ENCODE peak calls at places on chromosome 13, in six cellular contexts. P, N, K, F, T and M are unnamed samples.
A peak's percentile ranks its signal among the peaks of the same experiment; 100 is the strongest.

GRCh38 chr13:31476753-31477152 is 262.6 kb upstream of the RXFP2 start:
- DNase-seq in N (no peak), K (no peak), P (no peak), T (no peak), F (no peak), M (no peak)

GRCh38 chr13:102440259-102440936 is 38.5 kb upstream of the FGF14 start:
- DNase-seq in N (no peak), P (no peak), F (no peak), K (no peak), T (no peak), M (no peak)

GRCh38 chr13:92716749-92717148 is 509.9 kb upstream of the GPC6 start:
- DNase-seq in F (no peak), K (no peak), P (no peak), T (no peak), N (no peak), M (no peak)

GRCh38 chr13:70960841-70961443 is 852.7 kb upstream of the KLHL1 start:
- DNase-seq in K (no peak), P (no peak), T (no peak), F (no peak), N (no peak), M (no peak)

GRCh38 chr13:28528848-28529247 is 33.9 kb upstream of the FLT1 start:
- DNase-seq in P (no peak), K (no peak), N (no peak), F (no peak), T (no peak), M (no peak)

GRCh38 chr13:51803422-51804294 is at the start of gene DHRS12:
- DNase-seq in K (peak; percentile 75), F (peak; percentile 96), N (peak; percentile 94), T (peak; percentile 93), P (peak; percentile 95), M (peak; percentile 89)

GRCh38 chr13:45327253-45327954 is 13.6 kb downstream of the TPT1 start:
- DNase-seq in P (no peak), N (no peak), F (no peak), K (no peak), T (no peak), M (no peak)

GRCh38 chr13:59360108-59360507 is 803.6 kb downstream of the DIAPH3 start:
- DNase-seq in N (no peak), K (no peak), F (no peak), P (peak; percentile 54), T (no peak), M (peak; percentile 13)

GRCh38 chr13:43694265-43694664 is 92.5 kb downstream of the ENOX1 start:
- DNase-seq in F (no peak), K (no peak), T (no peak), P (no peak), N (no peak), M (no peak)

DNA sequence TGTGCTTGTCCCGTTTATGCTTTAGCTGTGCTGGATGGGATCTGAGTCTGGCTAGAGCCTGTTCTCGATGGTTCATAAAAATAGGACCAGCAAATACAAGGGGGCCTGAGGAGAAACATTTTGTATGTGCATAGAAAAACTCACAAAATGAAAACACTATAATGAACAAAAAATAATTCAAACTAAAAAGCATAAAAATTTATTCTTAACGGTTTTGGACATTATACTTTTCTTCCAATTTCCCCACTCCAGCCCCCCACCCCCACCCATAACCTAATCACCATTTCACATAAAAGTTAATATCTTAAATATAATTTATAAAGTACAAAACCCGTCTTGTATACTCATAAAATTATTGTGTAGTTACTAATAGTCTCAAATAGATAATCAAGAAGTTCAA is 93.7 kb downstream of the MYCBP2 start:
- DNase-seq in K (no peak), T (no peak), F (no peak), N (no peak), P (no peak), M (no peak)
- H3K36me3 ChIP-seq in K (peaks cover 5% of the 10 kb centered on the region), T (peaks cover 30% of the 10 kb centered on the region), F (peaks cover 8% of the 10 kb centered on the region), N (no peaks in the 10 kb centered on the region), P (peaks cover 5% of the 10 kb centered on the region), M (peaks cover 2% of the 10 kb centered on the region)

DNA sequence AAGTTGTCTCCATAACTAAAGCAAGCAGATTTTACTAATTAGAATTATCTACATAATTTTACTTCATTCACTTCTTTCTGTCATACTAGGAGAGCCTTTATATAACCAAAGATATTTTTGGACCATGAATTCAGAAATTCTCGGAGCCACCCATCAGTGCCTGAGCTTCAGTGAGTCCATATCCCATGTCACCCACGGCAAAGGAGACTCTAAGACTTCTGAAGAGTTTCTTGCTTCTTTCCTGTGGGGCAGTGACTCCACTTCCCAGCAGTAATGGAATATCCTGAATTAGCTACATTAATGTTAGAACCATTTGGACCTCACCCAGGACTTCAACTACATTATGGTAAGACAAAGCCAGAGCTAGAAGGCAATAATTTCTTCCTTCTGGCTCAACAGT is 8.2 kb downstream of the STARD13 start:
- DNase-seq in T (no peak), K (no peak), N (no peak), P (no peak), F (no peak), M (no peak)
- H3K4me1 ChIP-seq in T (no peaks in the 10 kb centered on the region), K (no peaks in the 10 kb centered on the region), N (no peaks in the 10 kb centered on the region), P (peaks cover 28% of the 10 kb centered on the region), F (peaks cover 57% of the 10 kb centered on the region), M (peaks cover 47% of the 10 kb centered on the region)

GRCh38 chr13:113628291-113629270 is 29.4 kb downstream of the ATP4B start:
- DNase-seq in K (no peak), P (peak; percentile 35), F (no peak), N (no peak), T (no peak), M (peak; percentile 42)
- H3K36me3 ChIP-seq in K (no peaks in the 10 kb centered on the region), P (no peaks in the 10 kb centered on the region), F (peaks cover 4% of the 10 kb centered on the region), N (no peaks in the 10 kb centered on the region), T (peaks cover 23% of the 10 kb centered on the region), M (no peaks in the 10 kb centered on the region)

DNA sequence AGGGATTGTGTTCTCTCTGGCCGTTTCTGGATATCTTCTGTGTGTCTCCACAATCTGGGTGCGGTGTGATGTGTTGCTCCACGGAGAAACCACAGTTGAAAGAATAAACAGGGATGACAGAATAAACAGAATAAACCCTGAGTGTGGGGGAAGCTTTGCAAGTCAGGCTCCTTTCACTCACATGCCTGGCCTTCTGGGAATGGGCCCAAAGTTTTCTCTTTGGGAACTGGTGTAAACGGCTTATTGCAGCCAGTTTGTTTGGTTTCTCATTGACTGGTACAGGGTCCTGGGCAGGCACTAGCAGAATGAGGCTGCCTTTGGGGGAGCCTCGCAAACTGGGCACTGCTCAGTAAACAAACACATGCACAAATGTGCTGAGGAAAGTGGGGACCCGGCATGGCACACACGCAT is 324.7 kb downstream of the DLEU7 start:
- DNase-seq in F (no peak), T (no peak), K (no peak), P (no peak), N (no peak), M (no peak)
- H3K4me1 ChIP-seq in F (peaks cover 14% of the 10 kb centered on the region), T (no peaks in the 10 kb centered on the region), K (no peaks in the 10 kb centered on the region), P (no peaks in the 10 kb centered on the region), N (no peaks in the 10 kb centered on the region), M (peaks cover 48% of the 10 kb centered on the region)